ENCODE peak calls at places on chromosomes 7 and 10, in seven cellular contexts. One of them, this sample, is unnamed.

GRCh38 chr10:71696635-71697326 is 22.8 kb downstream of the C10orf105 start:
- DNase-seq in left lobe of liver: peak; percentile 63
- DNase-seq in NCI-H1092: peak; percentile 4
- DNase-seq in anterior cingulate cortex: peak; percentile 41
- DNase-seq in B cell: peak; percentile 69
- DNase-seq in AG09309: no peak
- DNase-seq in Right ventricle myocardium superior: peak; percentile 83
- DNase-seq in this sample: peak; percentile 34

GRCh38 chr10:31263903-31264302 is 55.1 kb upstream of the ZEB1 start:
- DNase-seq in left lobe of liver: no peak
- DNase-seq in NCI-H1092: no peak
- DNase-seq in anterior cingulate cortex: no peak
- DNase-seq in B cell: no peak
- DNase-seq in AG09309: no peak
- DNase-seq in Right ventricle myocardium superior: no peak
- DNase-seq in this sample: no peak

GRCh38 chr7:155886391-155887173 is 74.3 kb upstream of the SHH start:
- DNase-seq in left lobe of liver: no peak
- DNase-seq in NCI-H1092: no peak
- DNase-seq in anterior cingulate cortex: no peak
- DNase-seq in B cell: no peak
- DNase-seq in AG09309: no peak
- DNase-seq in Right ventricle myocardium superior: no peak
- DNase-seq in this sample: no peak

GRCh38 chr7:106618480-106618879 is 42.5 kb downstream of the CCDC71L start:
- DNase-seq in left lobe of liver: no peak
- DNase-seq in NCI-H1092: no peak
- DNase-seq in anterior cingulate cortex: no peak
- DNase-seq in B cell: no peak
- DNase-seq in AG09309: peak; percentile 25
- DNase-seq in Right ventricle myocardium superior: no peak
- DNase-seq in this sample: no peak

GRCh38 chr7:39811161-39811614 is 138.9 kb upstream of the CDK13 start:
- DNase-seq in left lobe of liver: no peak
- DNase-seq in NCI-H1092: no peak
- DNase-seq in anterior cingulate cortex: no peak
- DNase-seq in B cell: no peak
- DNase-seq in AG09309: no peak
- DNase-seq in Right ventricle myocardium superior: no peak
- DNase-seq in this sample: no peak

GRCh38 chr7:98872328-98872924 is 2.6 kb upstream of the TMEM130 start:
- DNase-seq in left lobe of liver: no peak
- DNase-seq in NCI-H1092: no peak
- DNase-seq in anterior cingulate cortex: no peak
- DNase-seq in B cell: peak; percentile 47
- DNase-seq in AG09309: no peak
- DNase-seq in Right ventricle myocardium superior: no peak
- DNase-seq in this sample: no peak

GRCh38 chr7:40297741-40298311 is 163.0 kb downstream of the SUGCT start:
- DNase-seq in left lobe of liver: no peak
- DNase-seq in NCI-H1092: no peak
- DNase-seq in anterior cingulate cortex: no peak
- DNase-seq in B cell: no peak
- DNase-seq in AG09309: no peak
- DNase-seq in Right ventricle myocardium superior: no peak
- DNase-seq in this sample: no peak

GRCh38 chr10:75466886-75467285 is 35.5 kb downstream of the LRMDA start:
- DNase-seq in left lobe of liver: no peak
- DNase-seq in NCI-H1092: no peak
- DNase-seq in anterior cingulate cortex: no peak
- DNase-seq in B cell: no peak
- DNase-seq in AG09309: no peak
- DNase-seq in Right ventricle myocardium superior: no peak
- DNase-seq in this sample: no peak

GRCh38 chr10:115771755-115772154 is 501.3 kb downstream of the GFRA1 start:
- DNase-seq in left lobe of liver: no peak
- DNase-seq in NCI-H1092: no peak
- DNase-seq in anterior cingulate cortex: no peak
- DNase-seq in B cell: no peak
- DNase-seq in AG09309: no peak
- DNase-seq in Right ventricle myocardium superior: no peak
- DNase-seq in this sample: no peak

GRCh38 chr10:3757638-3758490 is 27.1 kb downstream of the KLF6 start:
- DNase-seq in left lobe of liver: peak; percentile 46
- DNase-seq in NCI-H1092: no peak
- DNase-seq in anterior cingulate cortex: no peak
- DNase-seq in B cell: peak; percentile 61
- DNase-seq in AG09309: no peak
- DNase-seq in Right ventricle myocardium superior: no peak
- DNase-seq in this sample: peak; percentile 75

GRCh38 chr10:86872757-86873156 is 84.7 kb downstream of the MMRN2 start:
- DNase-seq in left lobe of liver: no peak
- DNase-seq in NCI-H1092: no peak
- DNase-seq in anterior cingulate cortex: no peak
- DNase-seq in B cell: no peak
- DNase-seq in AG09309: no peak
- DNase-seq in Right ventricle myocardium superior: no peak
- DNase-seq in this sample: no peak

GRCh38 chr7:7438851-7439250 is 96.8 kb downstream of the COL28A1 start:
- DNase-seq in left lobe of liver: no peak
- DNase-seq in NCI-H1092: peak; percentile 34
- DNase-seq in anterior cingulate cortex: no peak
- DNase-seq in B cell: no peak
- DNase-seq in AG09309: peak; percentile 95
- DNase-seq in Right ventricle myocardium superior: no peak
- DNase-seq in this sample: no peak

GRCh38 chr10:96910488-96911395 is 78.6 kb downstream of the LCOR start:
- DNase-seq in left lobe of liver: no peak
- DNase-seq in NCI-H1092: no peak
- DNase-seq in anterior cingulate cortex: no peak
- DNase-seq in B cell: peak; percentile 50
- DNase-seq in AG09309: no peak
- DNase-seq in Right ventricle myocardium superior: no peak
- DNase-seq in this sample: no peak